ENCODE peak calls at places on chromosome 9, in four cellular contexts. J, O, E and U are unnamed samples.
A peak's percentile ranks its signal among the peaks of the same experiment; 100 is the strongest.

GRCh38 chr9:37953775-37954437 is 50.0 kb upstream of the SLC25A51 start:
- DNase-seq in E (peak; percentile 56), O (peak; percentile 65), J (peak; percentile 4), U (peak; percentile 41)

GRCh38 chr9:23492126-23493002 is 333.7 kb downstream of the ELAVL2 start:
- DNase-seq in O (no peak), E (peak; percentile 23), J (no peak), U (peak; percentile 2)

GRCh38 chr9:29806941-29807625 is 2233.8 kb upstream of the C9orf72 start:
- DNase-seq in O (no peak), E (no peak), J (no peak), U (no peak)

GRCh38 chr9:116499986-116500871 is 186.9 kb upstream of the TRIM32 start:
- DNase-seq in J (no peak), E (no peak), O (no peak), U (no peak)

GRCh38 chr9:113309204-113309813 is 6.1 kb upstream of the RNF183 start:
- DNase-seq in J (no peak), E (peak; percentile 39), O (no peak), U (no peak)

GRCh38 chr9:135023389-135023788 is 64.1 kb upstream of the OLFM1 start:
- DNase-seq in J (no peak), E (no peak), O (no peak), U (no peak)

GRCh38 chr9:96654450-96655197 is 493 bp downstream of the PRXL2C start:
- DNase-seq in J (peak; percentile 44), E (peak; percentile 73), O (peak; percentile 93), U (peak; percentile 40)

GRCh38 chr9:109907400-109907799 is 127.4 kb downstream of the PALM2AKAP2 start:
- DNase-seq in O (peak; percentile 66), E (no peak), J (no peak), U (no peak)

GRCh38 chr9:129343697-129344375 is 165.8 kb upstream of the IER5L start:
- DNase-seq in O (peak; percentile 75), E (peak; percentile 63), J (no peak), U (no peak)

GRCh38 chr9:134895849-134896833 is 15.5 kb downstream of the FCN2 start:
- DNase-seq in O (peak; percentile 66), J (no peak), E (peak; percentile 76), U (no peak)

GRCh38 chr9:70470050-70471015 is 55.9 kb upstream of the KLF9 start:
- DNase-seq in O (peak; percentile 69), E (peak; percentile 31), J (no peak), U (no peak)

GRCh38 chr9:70563437-70564204 is 149.2 kb upstream of the KLF9 start:
- DNase-seq in E (no peak), O (no peak), J (peak; percentile 21), U (peak; percentile 6)

GRCh38 chr9:70581214-70581966 is 166.9 kb upstream of the KLF9 start:
- DNase-seq in O (no peak), J (no peak), E (no peak), U (no peak)

GRCh38 chr9:122941560-122942234 is 877 bp downstream of the RABGAP1 start:
- DNase-seq in E (no peak), J (no peak), O (no peak), U (no peak)

GRCh38 chr9:118595719-118596305 is 773.4 kb downstream of the BRINP1 start:
- DNase-seq in E (peak; percentile 14), O (peak; percentile 25), J (no peak), U (peak; percentile 0)

GRCh38 chr9:74551266-74551665 is 54.1 kb downstream of the RORB start:
- DNase-seq in E (no peak), O (no peak), J (no peak), U (no peak)

GRCh38 chr9:12775373-12775962 is 648 bp downstream of the LURAP1L start:
- DNase-seq in E (no peak), J (no peak), O (peak; percentile 28), U (no peak)

GRCh38 chr9:76637426-76637825 is 126.8 kb upstream of the PCA3 start:
- DNase-seq in O (no peak), J (no peak), E (no peak), U (no peak)

GRCh38 chr9:125617087-125617486 is 89.9 kb downstream of the MAPKAP1 start:
- DNase-seq in J (no peak), O (no peak), E (no peak), U (no peak)

GRCh38 chr9:87381050-87381711 is 116.5 kb upstream of the DAPK1 start:
- DNase-seq in O (no peak), J (no peak), E (no peak), U (no peak)

GRCh38 chr9:137971477-137972138 is 94.0 kb downstream of the CACNA1B start:
- DNase-seq in J (no peak), E (no peak), O (no peak), U (no peak)

GRCh38 chr9:7570107-7570720 is 229.4 kb downstream of the DMAC1 start:
- DNase-seq in E (peak; percentile 44), J (peak; percentile 44), O (peak; percentile 27), U (peak; percentile 2)

GRCh38 chr9:95736370-95736769 is 139.1 kb upstream of the ERCC6L2 start:
- DNase-seq in E (no peak), J (no peak), O (no peak), U (no peak)

GRCh38 chr9:78919701-78920100 is 622.8 kb downstream of the PSAT1 start:
- DNase-seq in E (no peak), J (no peak), O (no peak), U (no peak)

GRCh38 chr9:95516221-95516735 is 493 bp downstream of the PTCH1 start:
- DNase-seq in E (no peak), O (no peak), J (no peak), U (no peak)

GRCh38 chr9:14331120-14331519 is 17.2 kb upstream of the NFIB start:
- DNase-seq in E (no peak), O (no peak), J (no peak), U (no peak)

GRCh38 chr9:36862206-36863145 is 171.6 kb downstream of the PAX5 start:
- DNase-seq in O (peak; percentile 36), J (no peak), E (no peak), U (no peak)

GRCh38 chr9:138066049-138066448 is 188.5 kb downstream of the CACNA1B start:
- DNase-seq in J (no peak), O (no peak), E (no peak), U (no peak)

GRCh38 chr9:126000256-126000655 is 253.1 kb downstream of the PBX3 start:
- DNase-seq in O (no peak), J (no peak), E (no peak), U (no peak)

GRCh38 chr9:4127873-4128272 is 172.0 kb downstream of the GLIS3 start:
- DNase-seq in O (no peak), J (no peak), E (no peak), U (no peak)